ENCODE peak calls at places on chromosomes 2 and 18, in six cellular contexts. I, C, D, Z, R and L are unnamed samples.

GRCh38 chr2:177165103-177165583 is 47.5 kb upstream of the HNRNPA3 start:
- DNase-seq in Z (no peak), R (no peak), C (peak), D (no peak), I (no peak), L (no peak)

GRCh38 chr2:224901121-224901676 is 141.1 kb downstream of the DOCK10 start:
- DNase-seq in C (no peak), R (no peak), D (no peak), I (no peak), Z (no peak), L (no peak)

GRCh38 chr2:106143495-106144215 is 50.4 kb downstream of the UXS1 start:
- DNase-seq in R (no peak), I (no peak), Z (no peak), C (no peak), D (no peak), L (no peak)

GRCh38 chr2:246489-247145 is 17.2 kb downstream of the SH3YL1 start:
- DNase-seq in D (peak), R (no peak), Z (no peak), C (peak), I (no peak), L (no peak)

GRCh38 chr2:206800501-206801416 is 35.4 kb downstream of the FASTKD2 start:
- DNase-seq in I (peak), C (peak), Z (peak), D (peak), R (peak), L (no peak)

GRCh38 chr2:30775833-30776232 is 31.4 kb downstream of the CAPN13 start:
- DNase-seq in R (no peak), D (no peak), C (no peak), I (no peak), Z (peak), L (no peak)

GRCh38 chr2:26344581-26345283 is 1.2 kb upstream of the SELENOI start:
- DNase-seq in Z (no peak), C (peak), D (peak), R (no peak), I (peak), L (no peak)

GRCh38 chr2:239544846-239545465 is 144.1 kb upstream of the HDAC4 start:
- DNase-seq in I (no peak), D (no peak), R (no peak), C (no peak), Z (no peak), L (no peak)

GRCh38 chr18:79395761-79396404 is at the start of gene NFATC1:
- DNase-seq in C (peak), R (peak), I (peak), Z (peak), D (peak), L (peak)

GRCh38 chr2:148298201-148298600 is 277.3 kb downstream of the MBD5 start:
- DNase-seq in I (no peak), C (peak), Z (no peak), D (no peak), R (no peak), L (no peak)

GRCh38 chr2:214465386-214466146 is 54.7 kb downstream of the VWC2L start:
- DNase-seq in Z (no peak), I (no peak), R (no peak), C (peak), D (no peak), L (no peak)

GRCh38 chr2:55311444-55311870 is 42.4 kb upstream of the MTIF2 start:
- DNase-seq in I (no peak), R (no peak), D (no peak), C (peak), Z (no peak), L (no peak)

GRCh38 chr18:79503406-79503805 is 107.7 kb downstream of the NFATC1 start:
- DNase-seq in I (no peak), Z (no peak), R (peak), C (no peak), D (no peak), L (no peak)

GRCh38 chr2:17772532-17772931 is 18.6 kb downstream of the GEN1 start:
- DNase-seq in D (no peak), Z (no peak), C (no peak), I (no peak), R (no peak), L (no peak)

GRCh38 chr18:68438983-68439382 is 275.9 kb downstream of the TMX3 start:
- DNase-seq in C (peak), D (peak), I (no peak), R (no peak), Z (no peak), L (no peak)

DNA sequence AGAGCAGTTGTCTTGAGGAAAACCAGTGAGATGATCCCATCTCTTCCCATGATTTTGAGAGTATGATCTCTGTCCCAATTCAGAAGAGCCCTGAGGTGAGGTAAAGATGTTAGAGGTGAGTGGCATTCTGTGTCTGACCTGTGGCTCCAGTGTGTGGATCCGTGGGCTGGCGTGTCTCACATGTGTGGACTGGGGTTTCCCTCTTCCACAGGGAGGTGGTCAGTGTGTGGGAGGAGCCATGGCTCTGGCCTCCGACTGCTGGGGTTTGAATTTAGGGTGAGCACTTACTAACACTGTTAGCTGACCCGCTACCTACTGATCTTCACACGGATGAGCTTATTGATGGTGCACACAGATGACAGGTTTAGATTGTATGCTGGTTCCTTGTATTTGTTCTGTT is 31.2 kb downstream of the ASAP2 start:
- DNase-seq in R (no peak), I (no peak), C (no peak), Z (no peak), D (no peak), L (no peak)
- TF ChIP-seq CTCF in R (no peak), I (no peak), C (no peak), Z (no peak), D (no peak), L (no peak)

DNA sequence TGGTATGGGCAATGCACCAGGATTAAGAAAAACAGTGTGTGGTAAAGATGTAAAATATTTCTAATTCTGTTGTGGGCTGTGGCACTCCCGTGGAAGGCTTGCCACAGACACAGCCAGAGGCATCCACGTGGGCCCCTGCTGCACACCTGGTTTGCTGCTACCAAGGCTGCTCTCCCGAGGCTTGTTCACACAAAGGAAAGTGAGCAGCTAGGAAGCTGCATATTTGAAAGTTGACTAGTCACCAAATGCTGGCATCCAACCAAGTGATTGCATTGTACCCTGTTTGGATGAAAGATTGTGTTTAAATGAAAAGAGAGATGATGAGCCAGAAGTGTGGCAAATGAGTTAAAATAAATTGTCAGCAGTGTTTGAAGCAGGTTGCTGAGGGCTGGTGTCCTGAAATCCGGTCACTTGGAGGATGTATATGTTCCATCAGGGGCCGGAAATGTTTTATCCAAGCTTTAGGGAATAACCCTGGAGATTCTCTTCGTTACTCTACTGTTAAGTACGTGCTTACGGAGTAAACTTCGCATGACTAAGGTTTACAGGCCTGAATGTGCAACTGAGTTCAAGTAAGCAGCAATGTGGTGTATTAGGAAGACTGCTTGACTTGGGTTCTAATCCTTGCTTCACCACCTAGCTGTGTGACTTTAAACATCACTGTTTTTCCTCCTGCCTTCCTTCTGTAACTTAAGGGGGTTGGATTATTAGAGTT is 86.1 kb downstream of the MSH2 start:
- DNase-seq in C (peak), Z (no peak), D (no peak), R (no peak), I (no peak), L (no peak)
- H3K27ac ChIP-seq in C (no peak), Z (no peak), D (no peak), R (no peak), I (no peak), L (no peak)

GRCh38 chr2:49798570-49798969 is 644.3 kb upstream of the FSHR start:
- DNase-seq in Z (no peak), C (no peak), R (no peak), I (no peak), D (peak), L (no peak)

GRCh38 chr2:49796221-49796705 is 641.9 kb upstream of the FSHR start:
- DNase-seq in I (no peak), D (no peak), Z (no peak), R (no peak), C (no peak), L (no peak)

GRCh38 chr2:49807689-49808088 is 653.4 kb upstream of the FSHR start:
- DNase-seq in I (no peak), R (no peak), D (peak), Z (no peak), C (no peak), L (no peak)

GRCh38 chr2:49801898-49802297 is 647.6 kb upstream of the FSHR start:
- DNase-seq in Z (no peak), R (no peak), D (no peak), I (no peak), C (no peak), L (no peak)
- TF ChIP-seq CTCF in Z (no peak), R (no peak), D (no peak), I (no peak), C (no peak), L (no peak)

GRCh38 chr2:27920148-27920885 is 29.8 kb downstream of the BABAM2 start:
- DNase-seq in R (no peak), I (no peak), D (no peak), Z (no peak), C (peak), L (no peak)
- H3K27ac ChIP-seq in R (no peak), I (peak), D (no peak), Z (no peak), C (no peak), L (peak)

GRCh38 chr2:113240150-113240914 is 38.4 kb downstream of the PAX8 start:
- DNase-seq in Z (peak), R (peak), I (peak), C (peak), D (no peak), L (peak)
- TF ChIP-seq CTCF in Z (no peak), R (no peak), I (no peak), C (no peak), D (no peak), L (no peak)

DNA sequence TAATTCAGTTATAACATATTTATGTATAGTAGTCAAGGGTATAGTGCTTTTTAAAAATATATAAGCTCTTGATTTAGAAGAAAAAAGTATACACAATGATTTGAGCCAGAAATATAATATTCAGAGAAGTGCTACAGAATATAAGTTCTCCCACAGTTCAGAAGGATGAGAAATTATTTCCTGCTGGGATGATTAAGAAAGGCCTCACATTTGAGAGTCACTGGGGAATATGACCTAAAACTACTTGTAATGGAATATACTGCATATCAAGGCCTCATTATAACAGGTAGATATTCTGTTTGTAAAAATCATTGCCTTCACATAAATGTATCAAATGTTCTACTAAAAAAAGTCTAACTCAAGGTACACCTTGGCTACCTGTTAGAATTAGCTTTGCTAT is 203.5 kb downstream of the MBD2 start:
- DNase-seq in C (no peak), Z (no peak), I (no peak), R (no peak), D (no peak), L (no peak)
- H3K27ac ChIP-seq in C (no peak), Z (no peak), I (no peak), R (no peak), D (no peak), L (no peak)

GRCh38 chr2:136323935-136324334 is 206.0 kb upstream of the CXCR4 start:
- DNase-seq in D (no peak), C (no peak), R (no peak), Z (no peak), I (no peak), L (no peak)

GRCh38 chr2:136325844-136326291 is 207.9 kb upstream of the CXCR4 start:
- DNase-seq in D (no peak), I (no peak), Z (no peak), C (no peak), R (no peak), L (no peak)

GRCh38 chr2:136324966-136325365 is 207.0 kb upstream of the CXCR4 start:
- DNase-seq in R (no peak), Z (no peak), C (no peak), I (no peak), D (no peak), L (no peak)

GRCh38 chr2:136328396-136328795 is 210.4 kb upstream of the CXCR4 start:
- DNase-seq in D (no peak), C (no peak), Z (no peak), I (no peak), R (no peak), L (no peak)

DNA sequence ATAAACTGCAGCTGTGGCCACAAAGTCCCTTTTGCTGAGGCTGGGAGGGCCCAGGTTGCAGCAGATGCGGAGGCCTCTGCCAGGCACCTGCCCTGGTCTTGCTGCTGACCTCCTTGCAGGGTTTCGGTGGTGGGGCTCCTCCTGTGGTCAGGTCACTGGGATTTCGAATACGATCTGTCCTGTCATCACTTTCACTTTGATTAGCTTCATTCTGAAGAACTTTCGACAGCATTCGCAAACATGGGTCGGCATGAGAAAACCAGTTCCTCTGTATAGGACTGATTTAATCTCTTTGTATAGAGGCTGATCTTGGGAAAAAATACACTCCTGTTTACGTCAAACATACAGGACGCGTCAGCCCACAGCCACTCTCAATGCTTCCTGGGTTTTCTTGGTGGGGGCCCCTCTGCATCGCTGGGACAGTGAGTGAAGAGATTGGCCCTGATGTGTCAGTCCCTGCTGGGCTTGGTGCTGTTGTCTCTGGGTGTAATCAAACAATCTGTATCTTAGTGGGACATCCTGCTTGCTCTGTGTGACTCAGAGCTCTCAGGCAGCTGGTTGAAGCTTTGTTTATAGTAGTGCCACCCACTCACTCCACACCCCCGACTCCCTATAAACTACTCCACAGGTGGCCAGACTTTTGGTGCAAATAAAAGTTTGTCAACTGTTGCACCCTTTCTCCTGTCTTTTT is 209.4 kb upstream of the CXCR4 start:
- DNase-seq in R (no peak), Z (peak), C (peak), I (no peak), D (no peak), L (no peak)
- TF ChIP-seq CTCF in R (no peak), Z (no peak), C (no peak), I (no peak), D (no peak), L (no peak)

DNA sequence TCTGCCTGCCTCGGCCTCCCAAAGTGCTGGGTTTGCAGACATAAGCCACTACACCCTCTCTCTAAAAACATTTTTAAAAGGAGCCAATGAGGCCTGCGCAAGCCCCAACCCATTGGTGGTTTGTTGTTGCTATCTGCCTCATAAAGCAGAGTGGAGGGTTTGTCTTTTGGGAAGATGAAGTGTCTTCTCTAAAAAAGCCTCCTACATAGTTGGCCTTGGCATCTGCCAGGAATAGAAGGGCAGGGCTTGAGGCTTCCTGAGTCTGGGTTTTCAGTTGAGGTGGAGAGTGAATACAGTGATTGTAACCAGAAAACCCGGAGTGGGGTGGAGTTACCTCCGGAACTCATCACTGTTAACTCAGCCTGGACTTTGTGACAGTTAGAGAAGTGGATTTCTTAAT is 5.9 kb upstream of the STARD7 start:
- DNase-seq in C (no peak), I (no peak), Z (no peak), D (no peak), R (no peak), L (no peak)
- H3K27ac ChIP-seq in C (no peak), I (no peak), Z (no peak), D (no peak), R (no peak), L (no peak)